ENCODE peak calls at places on chromosomes 6 and 20, in six cellular contexts. T is choroid plexus epithelial cell; F is posterior cingulate gyrus; N is iris pigment epithelial cell; O is CD8-positive, alpha-beta T cell; L is HTR-8/SVneo. S is an unnamed sample.

GRCh38 chr6:170048615-170049256 is 242.1 kb downstream of the DLL1 start:
- DNase-seq in F (peak), O (no peak), L (no peak), T (peak), N (no peak), S (no peak)

GRCh38 chr20:49323622-49324238 is 45.9 kb upstream of the ZNFX1 start:
- DNase-seq in L (peak), T (peak), F (no peak), O (peak), N (peak), S (peak)

GRCh38 chr6:56524891-56525703 is 117.6 kb downstream of the DST start:
- DNase-seq in F (no peak), L (peak), T (peak), N (peak), O (no peak), S (no peak)

GRCh38 chr20:61939691-61940360 is 125.9 kb downstream of the TAF4 start:
- DNase-seq in T (no peak), F (peak), N (no peak), L (no peak), O (no peak), S (no peak)

GRCh38 chr20:26167499-26167898 is 470.8 kb upstream of the ZNF337 start:
- DNase-seq in L (no peak), N (peak), T (peak), F (no peak), O (no peak), S (no peak)

GRCh38 chr6:150567360-150567759 is 32.3 kb upstream of the PLEKHG1 start:
- DNase-seq in T (no peak), O (no peak), N (no peak), L (no peak), F (no peak), S (no peak)

GRCh38 chr6:103893082-103893481 is 966.6 kb downstream of the HACE1 start:
- DNase-seq in T (peak), F (no peak), L (no peak), O (no peak), N (peak), S (peak)

GRCh38 chr6:28789553-28790083 is 134.2 kb downstream of the TRIM27 start:
- DNase-seq in O (no peak), F (no peak), L (no peak), N (peak), T (peak), S (no peak)

GRCh38 chr20:24815931-24816330 is 133.1 kb upstream of the CST7 start:
- DNase-seq in L (no peak), T (no peak), F (no peak), O (no peak), N (no peak), S (no peak)

GRCh38 chr6:144294016-144294415 is 8.9 kb downstream of the UTRN start:
- DNase-seq in F (no peak), O (no peak), T (peak), L (peak), N (peak), S (no peak)